ENCODE peak calls at places on chromosome 4, in six cellular contexts. E is left ventricle myocardium inferior, O is stomach, M is hepatocyte, Q is lower lobe of right lung, I is cardiac muscle cell. L is an unnamed sample. For H3K4me1, the result is how much of the 10 kb centered on the place peaks cover.

GRCh38 chr4:81426770-81427604 is 44.7 kb downstream of the RASGEF1B start:
- DNase-seq in O (no peak), E (no peak), Q (no peak), I (no peak), M (no peak), L (no peak)

GRCh38 chr4:138452823-138453222 is 210.7 kb upstream of the SLC7A11 start:
- DNase-seq in O (no peak), I (no peak), M (no peak), Q (no peak), E (no peak), L (no peak)

GRCh38 chr4:68751138-68751537 is 64.7 kb upstream of the UGT2B10 start:
- DNase-seq in M (no peak), Q (no peak), O (no peak), I (no peak), E (no peak), L (no peak)

GRCh38 chr4:107988763-107989035 is 990 bp upstream of the HADH start:
- DNase-seq in E (no peak), O (peak), I (no peak), M (no peak), Q (no peak), L (peak)

GRCh38 chr4:108313546-108314339 is 145.0 kb upstream of the LEF1 start:
- DNase-seq in I (no peak), Q (no peak), E (no peak), M (no peak), O (no peak), L (no peak)

GRCh38 chr4:14452001-14452400 is 550.3 kb upstream of the CPEB2 start:
- DNase-seq in M (no peak), O (no peak), Q (no peak), I (peak), E (no peak), L (no peak)

GRCh38 chr4:7973545-7973981 is 33.9 kb upstream of the AFAP1 start:
- DNase-seq in M (no peak), I (no peak), Q (no peak), O (no peak), E (no peak), L (peak)

GRCh38 chr4:7124643-7125442 is 57.0 kb upstream of the GRPEL1 start:
- DNase-seq in E (no peak), I (no peak), O (peak), Q (no peak), M (peak), L (peak)

GRCh38 chr4:113684534-113685091 is 76.9 kb downstream of the CAMK2D start:
- DNase-seq in E (peak), Q (no peak), O (peak), M (peak), I (peak), L (peak)

GRCh38 chr4:33052241-33052640 is 2332.1 kb downstream of the PCDH7 start:
- DNase-seq in Q (no peak), I (no peak), O (no peak), M (no peak), E (no peak), L (no peak)

GRCh38 chr4:117691572-117692351 is 342.5 kb upstream of the NDST3 start:
- DNase-seq in Q (no peak), O (no peak), M (no peak), E (no peak), I (no peak), L (no peak)

GRCh38 chr4:27000820-27001219 is 140.2 kb downstream of the STIM2 start:
- DNase-seq in E (no peak), Q (no peak), M (no peak), I (peak), O (no peak), L (no peak)

GRCh38 chr4:88382621-88383020 is 4.0 kb downstream of the HERC6 start:
- DNase-seq in M (no peak), Q (no peak), O (no peak), I (no peak), E (no peak), L (no peak)

GRCh38 chr4:7964459-7964858 is 24.8 kb upstream of the AFAP1 start:
- DNase-seq in M (no peak), I (no peak), E (no peak), Q (no peak), O (no peak), L (no peak)

GRCh38 chr4:53021709-53022108 is 159.6 kb downstream of the RASL11B start:
- DNase-seq in M (no peak), I (no peak), Q (no peak), E (no peak), O (no peak), L (no peak)

GRCh38 chr4:112552668-112553067 is 36.7 kb upstream of the NEUROG2 start:
- DNase-seq in M (no peak), Q (no peak), E (no peak), I (no peak), O (no peak), L (no peak)

GRCh38 chr4:157115613-157116340 is 39.8 kb downstream of the GLRB start:
- DNase-seq in E (no peak), M (peak), I (no peak), O (no peak), Q (no peak), L (no peak)

GRCh38 chr4:138832563-138832962 is 183.0 kb upstream of the NOCT start:
- DNase-seq in E (no peak), I (no peak), Q (no peak), O (no peak), M (no peak), L (no peak)

GRCh38 chr4:55216871-55217635 is 91.7 kb upstream of the KDR start:
- DNase-seq in M (no peak), O (no peak), I (no peak), Q (no peak), E (no peak), L (no peak)

GRCh38 chr4:169116270-169116901 is 106.3 kb upstream of the CBR4 start:
- DNase-seq in M (no peak), Q (peak), E (no peak), I (no peak), O (no peak), L (no peak)

GRCh38 chr4:152500798-152501434 is 35.0 kb downstream of the FBXW7 start:
- DNase-seq in O (peak), I (peak), E (no peak), M (peak), Q (no peak), L (peak)

GRCh38 chr4:56311299-56311975 is 75.9 kb downstream of the AASDH start:
- DNase-seq in O (no peak), E (no peak), M (no peak), I (no peak), Q (no peak), L (no peak)

GRCh38 chr4:16289872-16290554 is 63.7 kb upstream of the TAPT1 start:
- DNase-seq in O (no peak), I (peak), Q (no peak), E (no peak), M (peak), L (no peak)

GRCh38 chr4:109916003-109916399 is 3.3 kb downstream of the EGF start:
- DNase-seq in Q (no peak), O (no peak), I (no peak), E (no peak), M (no peak), L (no peak)

GRCh38 chr4:8267077-8267476 is 2.5 kb upstream of the HTRA3 start:
- DNase-seq in Q (peak), I (peak), E (peak), O (peak), M (peak), L (peak)

GRCh38 chr4:103757631-103758030 is 37.8 kb upstream of the TACR3 start:
- DNase-seq in Q (no peak), I (no peak), E (no peak), M (no peak), O (no peak), L (no peak)

GRCh38 chr4:113701156-113701555 is 60.4 kb downstream of the CAMK2D start:
- DNase-seq in Q (no peak), I (no peak), E (no peak), O (no peak), M (no peak), L (no peak)

GRCh38 chr4:32519060-32519459 is 1798.9 kb downstream of the PCDH7 start:
- DNase-seq in I (no peak), Q (no peak), E (no peak), O (no peak), M (no peak), L (no peak)

GRCh38 chr4:57163530-57164459 is 53.6 kb upstream of the IGFBP7 start:
- DNase-seq in I (peak), M (peak), E (peak), Q (peak), O (peak), L (peak)

GRCh38 chr4:56314207-56314915 is 72.9 kb downstream of the AASDH start:
- DNase-seq in O (no peak), I (no peak), E (no peak), Q (no peak), M (no peak), L (no peak)

GRCh38 chr4:63036159-63036866 is 1372.9 kb downstream of the TECRL start:
- DNase-seq in Q (no peak), I (peak), M (no peak), O (no peak), E (no peak), L (no peak)

GRCh38 chr4:155403886-155404285 is 27.1 kb upstream of the MAP9 start:
- DNase-seq in O (no peak), E (no peak), I (peak), Q (no peak), M (peak), L (no peak)

GRCh38 chr4:1769692-1770091 is 23.4 kb upstream of the FGFR3 start:
- DNase-seq in Q (no peak), M (no peak), O (no peak), E (no peak), I (no peak), L (no peak)

GRCh38 chr4:1378559-1379231 is 27.5 kb downstream of the NKX1-1 start:
- DNase-seq in M (no peak), Q (peak), O (no peak), I (no peak), E (peak), L (peak)

GRCh38 chr4:5821665-5822358 is 71.1 kb downstream of the CRMP1 start:
- DNase-seq in E (no peak), I (peak), M (no peak), Q (no peak), O (no peak), L (no peak)

GRCh38 chr4:51851090-51851936 is 8.4 kb downstream of the DCUN1D4 start:
- DNase-seq in Q (no peak), M (no peak), O (no peak), I (no peak), E (no peak), L (no peak)

GRCh38 chr4:51851937-51852290 is 9.0 kb downstream of the DCUN1D4 start:
- DNase-seq in O (no peak), I (no peak), Q (no peak), M (no peak), E (no peak), L (no peak)

GRCh38 chr4:51849430-51849829 is 6.5 kb downstream of the DCUN1D4 start:
- DNase-seq in I (no peak), E (no peak), M (no peak), O (no peak), Q (no peak), L (no peak)

GRCh38 chr4:51853027-51853682 is 10.2 kb downstream of the DCUN1D4 start:
- DNase-seq in E (no peak), I (peak), M (peak), Q (no peak), O (peak), L (peak)

GRCh38 chr4:51850294-51850693 is 7.3 kb downstream of the DCUN1D4 start:
- DNase-seq in O (no peak), I (no peak), Q (no peak), E (no peak), M (no peak), L (no peak)
- H3K4me1 ChIP-seq in O (half or more), I (under half), Q (under half), E (half or more), M (under half), L (under half)

DNA sequence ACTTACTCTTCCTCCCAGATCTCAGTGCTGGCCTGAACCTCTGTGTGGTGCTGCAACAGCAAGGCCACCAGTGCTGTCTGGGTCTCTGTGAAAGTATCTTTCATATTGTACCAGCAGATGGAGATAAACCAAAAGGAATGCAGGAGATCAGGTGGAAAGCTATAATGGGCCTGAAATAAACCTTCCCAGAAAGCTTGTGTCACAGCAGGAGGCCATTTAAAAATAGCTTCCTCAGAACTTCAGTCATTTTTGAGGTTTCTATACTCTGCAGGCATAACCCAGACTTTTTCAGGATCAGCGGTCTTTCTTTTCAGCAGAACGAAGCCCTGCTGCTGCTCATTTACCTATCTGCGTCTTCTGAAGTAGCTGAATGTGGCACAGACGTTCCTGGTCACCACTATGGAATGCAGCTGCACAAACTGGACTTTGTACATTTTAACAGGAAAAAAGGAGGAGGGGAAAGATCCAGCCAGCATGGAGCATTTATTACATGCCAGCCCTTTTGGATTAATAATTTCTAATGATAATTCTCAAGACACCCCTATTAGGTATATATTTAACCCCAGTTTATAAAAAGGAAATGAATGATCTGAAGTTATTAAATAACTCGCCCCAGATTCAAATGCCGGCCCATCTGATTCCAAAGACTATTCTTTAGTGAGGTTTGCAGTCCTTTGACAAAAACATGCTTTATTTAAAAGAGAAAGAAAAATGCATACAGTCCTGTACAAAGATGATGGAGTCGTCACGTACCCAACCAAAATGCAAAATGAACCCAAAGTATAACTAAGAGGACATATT is 119.7 kb downstream of the NFKB1 start:
- DNase-seq in O (peak), Q (no peak), E (no peak), M (peak), I (peak), L (peak)
- H3K4me3 ChIP-seq in O (peak), Q (no peak), E (peak), M (no peak), I (no peak), L (no peak)

DNA sequence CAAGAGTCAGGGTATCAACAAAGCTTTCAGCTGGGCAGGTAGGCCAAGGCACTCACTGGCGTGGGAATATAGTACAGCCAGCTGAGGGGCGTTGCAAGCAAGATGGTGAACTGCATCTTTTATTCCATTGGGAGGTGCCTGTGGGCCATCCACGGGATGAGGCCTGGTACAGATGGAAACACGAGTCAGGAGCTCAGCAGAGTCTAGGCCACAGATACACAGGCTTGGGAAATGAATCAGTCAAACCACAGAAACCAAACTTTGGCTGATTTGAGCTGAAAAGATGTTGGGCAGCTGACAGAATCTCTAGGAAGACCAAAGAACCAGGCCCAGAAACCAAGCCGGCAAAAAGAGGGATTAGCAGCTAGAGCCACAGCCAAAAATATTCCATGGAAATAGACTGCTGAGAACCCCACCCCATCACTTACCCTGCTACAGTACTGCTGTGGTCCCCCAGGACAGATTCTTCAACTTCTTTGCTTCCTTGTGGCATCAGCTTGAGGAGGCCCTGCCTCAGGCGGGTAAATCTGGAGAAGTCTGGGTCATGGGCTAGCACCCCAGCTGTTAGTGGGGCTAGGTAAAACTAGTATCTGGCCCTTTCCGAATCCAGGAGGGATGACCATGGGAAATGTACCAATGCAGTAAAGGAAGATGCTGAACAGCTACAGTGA is 75.4 kb downstream of the TMEM131L start:
- DNase-seq in M (no peak), E (no peak), O (no peak), Q (no peak), I (no peak), L (no peak)
- TF ChIP-seq CTCF in M (no peak), E (no peak), O (no peak), Q (no peak), I (no peak), L (no peak)

GRCh38 chr4:10115271-10115656 is 1.3 kb downstream of the WDR1 start:
- DNase-seq in O (no peak), I (no peak), Q (no peak), M (peak), E (no peak), L (no peak)

GRCh38 chr4:10113362-10114047 is 3.1 kb downstream of the WDR1 start:
- DNase-seq in M (no peak), Q (no peak), O (no peak), E (no peak), I (no peak), L (no peak)

GRCh38 chr4:10115657-10116624 is 658 bp downstream of the WDR1 start:
- DNase-seq in O (peak), I (peak), Q (peak), M (peak), E (no peak), L (peak)

GRCh38 chr4:10114147-10114546 is 2.5 kb downstream of the WDR1 start:
- DNase-seq in E (no peak), M (no peak), I (no peak), Q (no peak), O (no peak), L (no peak)

DNA sequence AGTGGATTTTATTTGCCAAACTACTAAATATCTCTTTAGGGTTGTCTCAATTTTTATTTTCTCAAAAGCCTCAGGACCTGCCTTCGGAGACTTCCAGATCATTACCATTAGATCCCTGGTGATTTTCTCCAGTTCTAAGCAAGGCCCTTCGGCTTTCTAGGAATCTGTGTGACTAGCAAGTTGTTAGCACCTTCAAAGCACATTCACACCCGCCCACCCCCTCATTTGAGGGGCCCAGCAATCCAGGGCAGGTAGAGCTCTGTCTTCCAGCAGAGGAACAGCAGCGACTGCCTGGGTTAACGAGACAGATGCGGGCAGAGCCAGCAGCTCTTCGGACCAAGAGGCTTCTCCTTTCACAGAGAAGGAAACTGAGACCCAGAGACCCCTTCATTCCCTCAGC is 2.0 kb downstream of the WDR1 start:
- DNase-seq in O (no peak), Q (no peak), E (no peak), M (no peak), I (no peak), L (peak)
- H3K4me1 ChIP-seq in O (half or more), Q (half or more), E (half or more), M (under half), I (under half), L (under half)

GRCh38 chr4:121070274-121070673 is 2.1 kb downstream of the NDNF start:
- DNase-seq in Q (no peak), I (peak), M (peak), O (no peak), E (no peak), L (no peak)

GRCh38 chr4:121072080-121072835 is at the start of gene NDNF:
- DNase-seq in Q (peak), I (peak), E (peak), O (no peak), M (peak), L (peak)

GRCh38 chr4:121072836-121073362 is 564 bp upstream of the NDNF start:
- DNase-seq in O (no peak), Q (peak), M (peak), I (peak), E (peak), L (peak)

GRCh38 chr4:121070696-121071639 is 1.4 kb downstream of the NDNF start:
- DNase-seq in O (no peak), M (peak), I (peak), E (peak), Q (peak), L (peak)

DNA sequence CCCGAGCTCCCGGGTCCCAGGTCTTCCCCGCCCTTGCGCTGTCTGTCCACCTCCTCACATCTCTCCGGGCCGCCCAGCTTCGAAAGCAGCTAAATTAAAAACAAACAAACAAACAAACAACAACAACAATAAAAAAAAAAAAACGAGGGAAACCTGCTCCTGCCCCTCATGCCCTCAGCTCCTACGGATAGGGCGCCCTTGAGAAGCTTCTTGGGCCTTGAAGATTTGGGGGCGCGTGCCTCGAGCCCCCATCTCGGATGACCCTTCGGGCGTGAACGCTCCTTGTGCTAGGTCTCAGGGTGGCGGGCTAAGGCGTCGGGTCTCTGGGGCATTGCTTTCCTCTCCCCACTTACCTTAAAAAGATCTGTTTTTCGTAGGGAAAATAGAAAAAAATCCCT is 696 bp downstream of the NDNF start:
- DNase-seq in I (no peak), Q (no peak), O (no peak), E (no peak), M (no peak), L (no peak)
- H3K4me3 ChIP-seq in I (peak), Q (peak), O (peak), E (peak), M (peak), L (no peak)